ENCODE peak calls at places on chromosomes 5 and 9, in six cellular contexts. B, Q, U, W, X and K are unnamed samples.

GRCh38 chr9:136665704-136666363 is 3.1 kb downstream of the EGFL7 start:
- DNase-seq in Q (no peak), X (no peak), W (no peak), U (peak; percentile 36), B (no peak), K (no peak)

GRCh38 chr5:137954131-137954879 is 65.0 kb downstream of the PKD2L2 start:
- DNase-seq in X (no peak), B (peak; percentile 94), U (peak; percentile 96), W (no peak), Q (no peak), K (no peak)

GRCh38 chr5:119270121-119270565 is 85.7 kb upstream of the TNFAIP8 start:
- DNase-seq in B (no peak), X (no peak), U (no peak), W (no peak), Q (no peak), K (no peak)

GRCh38 chr9:125752070-125752628 is 5.0 kb downstream of the PBX3 start:
- DNase-seq in W (no peak), B (no peak), X (no peak), Q (no peak), U (no peak), K (no peak)

GRCh38 chr9:93125331-93125894 is 8.6 kb downstream of the NINJ1 start:
- DNase-seq in U (no peak), Q (no peak), W (no peak), B (no peak), X (no peak), K (no peak)

GRCh38 chr5:82673460-82673859 is 395.3 kb upstream of the RPS23 start:
- DNase-seq in U (no peak), W (no peak), Q (no peak), X (no peak), B (no peak), K (no peak)

GRCh38 chr5:37811866-37812265 is 28.0 kb downstream of the GDNF start:
- DNase-seq in Q (no peak), W (no peak), X (no peak), B (no peak), U (no peak), K (no peak)

GRCh38 chr9:133063500-133064231 is 1.9 kb downstream of the CEL start:
- DNase-seq in X (no peak), B (no peak), W (no peak), U (no peak), Q (no peak), K (no peak)

GRCh38 chr5:113266913-113267227 is 167.9 kb downstream of the TSSK1B start:
- DNase-seq in Q (no peak), W (no peak), X (no peak), U (no peak), B (no peak), K (no peak)

GRCh38 chr5:96117863-96118651 is 156.4 kb upstream of the ELL2 start:
- DNase-seq in B (no peak), Q (no peak), W (no peak), U (peak; percentile 65), X (no peak), K (no peak)

GRCh38 chr9:129023036-129023907 is 4.9 kb downstream of the SH3GLB2 start:
- DNase-seq in W (peak; percentile 72), X (peak; percentile 35), U (peak; percentile 85), Q (no peak), B (peak; percentile 74), K (no peak)

GRCh38 chr5:79759436-79759835 is 69.8 kb downstream of the CMYA5 start:
- DNase-seq in X (no peak), W (no peak), Q (no peak), U (peak; percentile 92), B (peak; percentile 53), K (no peak)

GRCh38 chr5:114838937-114839336 is 330.8 kb downstream of the TRIM36 start:
- DNase-seq in Q (no peak), U (no peak), W (no peak), X (no peak), B (no peak), K (no peak)

GRCh38 chr5:66284588-66285342 is 140.7 kb downstream of the SREK1 start:
- DNase-seq in U (no peak), X (no peak), W (no peak), Q (no peak), B (no peak), K (no peak)

GRCh38 chr9:108477538-108478006 is 378.2 kb downstream of the ACTL7B start:
- DNase-seq in W (no peak), X (no peak), B (peak; percentile 79), Q (no peak), U (peak; percentile 90), K (no peak)

GRCh38 chr9:27033815-27034403 is 28.4 kb upstream of the LRRC19 start:
- DNase-seq in W (peak; percentile 65), X (no peak), Q (no peak), U (peak; percentile 54), B (peak; percentile 62), K (no peak)

GRCh38 chr9:86573886-86574285 is 219.7 kb upstream of the TUT7 start:
- DNase-seq in B (no peak), X (no peak), Q (no peak), U (peak; percentile 74), W (no peak), K (no peak)

GRCh38 chr5:154857091-154857533 is 1.3 kb upstream of the CNOT8 start:
- DNase-seq in Q (no peak), W (peak; percentile 91), B (no peak), X (no peak), U (peak; percentile 94), K (no peak)

GRCh38 chr5:76041863-76042262 is 41.3 kb upstream of the SV2C start:
- DNase-seq in B (no peak), U (no peak), W (no peak), Q (no peak), X (no peak), K (no peak)

GRCh38 chr5:178569485-178569884 is 20.7 kb downstream of the COL23A1 start:
- DNase-seq in W (no peak), Q (no peak), U (no peak), B (no peak), X (no peak), K (no peak)

GRCh38 chr5:459562-460412 is 16.8 kb downstream of the EXOC3 start:
- DNase-seq in U (no peak), Q (no peak), B (no peak), X (no peak), W (no peak), K (no peak)

GRCh38 chr5:140295414-140295813 is 7.5 kb downstream of the PFDN1 start:
- DNase-seq in B (peak; percentile 95), W (peak; percentile 88), U (peak; percentile 93), X (no peak), Q (no peak), K (no peak)

GRCh38 chr9:88219601-88220000 is 81.3 kb upstream of the SPATA31C2 start:
- DNase-seq in Q (no peak), X (no peak), U (no peak), W (no peak), B (no peak), K (no peak)

GRCh38 chr5:172943283-172943841 is 15.9 kb upstream of the RPL26L1 start:
- DNase-seq in Q (no peak), W (no peak), B (peak; percentile 89), U (peak; percentile 98), X (no peak), K (no peak)

GRCh38 chr9:86749530-86750275 is 197.6 kb downstream of the GAS1 start:
- DNase-seq in U (peak; percentile 36), B (peak; percentile 85), X (no peak), W (peak; percentile 55), Q (no peak), K (no peak)

GRCh38 chr5:3199941-3200340 is 395.7 kb upstream of the IRX1 start:
- DNase-seq in U (no peak), B (no peak), W (no peak), Q (peak; percentile 15), X (no peak), K (no peak)

GRCh38 chr9:135669616-135670285 is 6.6 kb downstream of the LCN9 start:
- DNase-seq in U (no peak), X (no peak), W (no peak), Q (peak; percentile 61), B (no peak), K (no peak)

GRCh38 chr5:78003914-78004313 is 227.8 kb upstream of the TBCA start:
- DNase-seq in W (no peak), U (no peak), X (no peak), Q (no peak), B (no peak), K (no peak)
- H3K4me3 ChIP-seq in W (no peak overlapping the region), U (no peak overlapping the region), X (no peak overlapping the region), Q (no peak overlapping the region), B (no peak overlapping the region), K (no peak overlapping the region)

DNA sequence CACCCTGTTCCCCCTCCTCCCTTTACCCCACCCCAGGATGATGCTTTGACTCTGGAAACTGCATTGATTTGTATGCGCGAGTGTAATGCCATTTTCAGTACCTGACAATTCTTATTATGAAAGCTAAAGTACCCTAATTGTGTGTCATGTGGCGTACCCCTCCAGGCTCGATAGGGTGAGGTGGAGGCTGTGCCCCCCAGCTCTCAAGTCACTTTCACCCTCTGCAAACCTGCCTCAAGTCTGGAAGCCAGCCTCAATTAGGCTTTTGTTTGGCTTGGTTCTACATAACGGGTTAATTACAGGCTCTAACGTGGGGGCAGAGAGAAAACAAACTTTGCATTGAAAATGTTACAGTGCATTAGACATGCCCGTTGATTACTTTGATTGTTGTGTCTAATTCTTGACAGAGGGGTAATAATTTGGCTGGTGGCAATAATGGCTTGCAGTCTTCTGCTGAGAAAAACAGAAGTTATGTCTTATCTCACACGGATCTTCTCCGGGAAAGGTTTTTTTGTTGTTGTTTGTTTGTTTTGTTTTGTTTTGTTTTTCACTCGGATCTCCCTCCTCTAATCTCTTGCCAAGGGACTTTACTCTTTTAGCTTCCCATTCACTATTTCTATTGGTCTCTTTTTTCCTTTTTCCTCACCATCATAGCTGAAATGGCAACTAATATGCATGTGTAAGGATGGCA is 12.6 kb downstream of the ISL1 start:
- DNase-seq in U (no peak), X (no peak), Q (no peak), W (no peak), B (no peak), K (no peak)
- H3K4me3 ChIP-seq in U (no peak overlapping the region), X (no peak overlapping the region), Q (no peak overlapping the region), W (no peak overlapping the region), B (no peak overlapping the region), K (no peak overlapping the region)

GRCh38 chr9:109771796-109772525 is 8.0 kb upstream of the PALM2AKAP2 start:
- DNase-seq in W (no peak), B (peak; percentile 55), U (peak; percentile 45), X (no peak), Q (no peak), K (no peak)
- H3K4me3 ChIP-seq in W (no peak overlapping the region), B (no peak overlapping the region), U (no peak overlapping the region), X (no peak overlapping the region), Q (no peak overlapping the region), K (no peak overlapping the region)

GRCh38 chr5:73486119-73486899 is 11.9 kb upstream of the BTF3 start:
- DNase-seq in X (no peak), B (no peak), W (no peak), U (no peak), Q (no peak), K (no peak)
- H3K4me3 ChIP-seq in X (no peak overlapping the region), B (no peak overlapping the region), W (no peak overlapping the region), U (no peak overlapping the region), Q (no peak overlapping the region), K (no peak overlapping the region)

GRCh38 chr9:14350766-14351165 is 36.8 kb upstream of the NFIB start:
- DNase-seq in W (no peak), X (no peak), B (peak; percentile 52), Q (no peak), U (no peak), K (no peak)
- H3K4me3 ChIP-seq in W (peak overlapping the region; percentile 60), X (no peak overlapping the region), B (no peak overlapping the region), Q (no peak overlapping the region), U (no peak overlapping the region), K (peak overlapping the region; percentile 64)